ENCODE peak calls at places on chromosomes 5 and 9, in eight cellular contexts. B is HL-60, W is HEK293T, K is neural crest cell, Q is ACHN, M is Kasumi-1, H is GDM1, N is suprapubic skin. J is an unnamed sample.

GRCh38 chr9:14209399-14209990 is 104.4 kb downstream of the NFIB start:
- DNase-seq in B (no peak), W (peak; percentile 32), K (no peak), Q (no peak), M (no peak), H (no peak), N (no peak), J (no peak)

GRCh38 chr5:37838933-37839341 is 904 bp downstream of the GDNF start:
- DNase-seq in B (no peak), W (no peak), K (no peak), Q (no peak), M (no peak), H (no peak), N (no peak), J (no peak)

GRCh38 chr5:133460172-133460758 is 152.1 kb downstream of the FSTL4 start:
- DNase-seq in B (peak; percentile 1), W (peak; percentile 68), K (peak; percentile 51), Q (peak; percentile 26), M (peak; percentile 15), H (no peak), N (peak; percentile 16), J (no peak)

GRCh38 chr9:24011206-24011605 is 185.2 kb upstream of the ELAVL2 start:
- DNase-seq in B (no peak), W (no peak), K (no peak), Q (no peak), M (no peak), H (no peak), N (no peak), J (no peak)

GRCh38 chr9:72134801-72135200 is 14.4 kb upstream of the GDA start:
- DNase-seq in B (no peak), W (no peak), K (no peak), Q (no peak), M (no peak), H (no peak), N (no peak), J (no peak)

GRCh38 chr5:98205691-98206461 is 567.6 kb upstream of the RGMB start:
- DNase-seq in B (no peak), W (no peak), K (no peak), Q (peak; percentile 71), M (no peak), H (no peak), N (no peak), J (no peak)

GRCh38 chr9:36868591-36869282 is 165.3 kb downstream of the PAX5 start:
- DNase-seq in B (no peak), W (no peak), K (no peak), Q (no peak), M (no peak), H (no peak), N (no peak), J (no peak)

GRCh38 chr5:17619353-17619752 is 9.2 kb downstream of the TAF11L12 start:
- DNase-seq in B (no peak), W (no peak), K (no peak), Q (no peak), M (no peak), H (no peak), N (no peak), J (no peak)

GRCh38 chr9:20898885-20899554 is 132.4 kb downstream of the HACD4 start:
- DNase-seq in B (no peak), W (no peak), K (no peak), Q (no peak), M (no peak), H (no peak), N (no peak), J (no peak)

GRCh38 chr5:65366655-65367054 is 115.1 kb downstream of the ADAMTS6 start:
- DNase-seq in B (no peak), W (no peak), K (no peak), Q (no peak), M (no peak), H (no peak), N (no peak), J (peak; percentile 64)

GRCh38 chr5:84381501-84382362 is 2.9 kb downstream of the EDIL3 start:
- DNase-seq in B (peak; percentile 13), W (no peak), K (no peak), Q (peak; percentile 30), M (peak; percentile 6), H (no peak), N (no peak), J (no peak)

GRCh38 chr9:77952641-77953341 is 78.8 kb downstream of the GNAQ start:
- DNase-seq in B (no peak), W (no peak), K (no peak), Q (no peak), M (no peak), H (no peak), N (no peak), J (no peak)

GRCh38 chr5:122785294-122785693 is 10.4 kb downstream of the SNX2 start:
- DNase-seq in B (no peak), W (no peak), K (no peak), Q (no peak), M (no peak), H (no peak), N (no peak), J (no peak)

GRCh38 chr5:77849308-77849900 is 73.3 kb upstream of the TBCA start:
- DNase-seq in B (no peak), W (no peak), K (no peak), Q (no peak), M (no peak), H (no peak), N (no peak), J (no peak)

GRCh38 chr9:93808115-93809029 is 146.8 kb downstream of the BARX1 start:
- DNase-seq in B (no peak), W (no peak), K (no peak), Q (no peak), M (no peak), H (no peak), N (no peak), J (no peak)

GRCh38 chr9:34551751-34552605 is 29.2 kb upstream of the ENHO start:
- DNase-seq in B (no peak), W (no peak), K (no peak), Q (no peak), M (no peak), H (no peak), N (peak; percentile 57), J (no peak)

GRCh38 chr5:32157078-32157477 is 17.0 kb downstream of the GOLPH3 start:
- DNase-seq in B (no peak), W (no peak), K (no peak), Q (no peak), M (no peak), H (no peak), N (no peak), J (no peak)

GRCh38 chr9:69389437-69389995 is 64.5 kb downstream of the ENTREP1 start:
- DNase-seq in B (no peak), W (no peak), K (no peak), Q (no peak), M (no peak), H (no peak), N (no peak), J (no peak)

GRCh38 chr9:112180387-112180881 is 5.3 kb upstream of the SUSD1 start:
- DNase-seq in B (peak; percentile 79), W (no peak), K (no peak), Q (no peak), M (peak; percentile 41), H (peak; percentile 58), N (no peak), J (no peak)

GRCh38 chr9:137621131-137621757 is 2.4 kb downstream of the EHMT1 start:
- DNase-seq in B (peak; percentile 38), W (no peak), K (no peak), Q (peak; percentile 39), M (peak; percentile 39), H (no peak), N (no peak), J (no peak)

GRCh38 chr9:127938298-127938690 is 640 bp upstream of the DPM2 start:
- DNase-seq in B (no peak), W (no peak), K (no peak), Q (no peak), M (no peak), H (no peak), N (no peak), J (no peak)

GRCh38 chr9:114084282-114085073 is 6.4 kb upstream of the AMBP start:
- DNase-seq in B (no peak), W (no peak), K (no peak), Q (no peak), M (no peak), H (no peak), N (no peak), J (no peak)

GRCh38 chr5:32810812-32811211 is 99.7 kb downstream of the NPR3 start:
- DNase-seq in B (no peak), W (no peak), K (no peak), Q (no peak), M (no peak), H (no peak), N (no peak), J (no peak)

GRCh38 chr5:171123417-171123816 is 185.6 kb upstream of the TLX3 start:
- DNase-seq in B (no peak), W (no peak), K (no peak), Q (no peak), M (no peak), H (no peak), N (no peak), J (no peak)

GRCh38 chr9:2461886-2462285 is 159.7 kb upstream of the VLDLR start:
- DNase-seq in B (no peak), W (no peak), K (no peak), Q (no peak), M (no peak), H (no peak), N (no peak), J (no peak)